ENCODE peak calls at places on chromosomes 3 and 15, in five cellular contexts. One of them, this sample, is unnamed.
A peak's percentile ranks its signal among the peaks of the same experiment; 100 is the strongest.

GRCh38 chr3:168424059-168424765 is 328.5 kb upstream of the GOLIM4 start:
- DNase-seq in breast epithelium: no peak
- DNase-seq in ascending aorta: no peak
- DNase-seq in psoas muscle: no peak
- DNase-seq in HCT116: no peak
- DNase-seq in this sample: no peak

GRCh38 chr3:186067360-186068242 is 41.3 kb downstream of the ETV5 start:
- DNase-seq in breast epithelium: no peak
- DNase-seq in ascending aorta: no peak
- DNase-seq in psoas muscle: no peak
- DNase-seq in HCT116: no peak
- DNase-seq in this sample: no peak

GRCh38 chr15:100879461-100880138 is at the start of gene ALDH1A3:
- DNase-seq in breast epithelium: no peak
- DNase-seq in ascending aorta: no peak
- DNase-seq in psoas muscle: peak; percentile 83
- DNase-seq in HCT116: peak; percentile 39
- DNase-seq in this sample: peak; percentile 58

GRCh38 chr3:42115223-42115622 is 24.1 kb downstream of the TRAK1 start:
- DNase-seq in breast epithelium: peak; percentile 15
- DNase-seq in ascending aorta: no peak
- DNase-seq in psoas muscle: peak; percentile 89
- DNase-seq in HCT116: no peak
- DNase-seq in this sample: no peak

GRCh38 chr15:98103570-98103969 is 143.1 kb downstream of the ARRDC4 start:
- DNase-seq in breast epithelium: no peak
- DNase-seq in ascending aorta: no peak
- DNase-seq in psoas muscle: no peak
- DNase-seq in HCT116: no peak
- DNase-seq in this sample: no peak

GRCh38 chr3:59605318-59605717 is 555.5 kb upstream of the CFAP20DC start:
- DNase-seq in breast epithelium: no peak
- DNase-seq in ascending aorta: no peak
- DNase-seq in psoas muscle: no peak
- DNase-seq in HCT116: no peak
- DNase-seq in this sample: no peak

GRCh38 chr3:29972594-29972993 is 633.8 kb upstream of the TGFBR2 start:
- DNase-seq in breast epithelium: no peak
- DNase-seq in ascending aorta: no peak
- DNase-seq in psoas muscle: no peak
- DNase-seq in HCT116: no peak
- DNase-seq in this sample: no peak

GRCh38 chr3:196835081-196835480 is 32.6 kb upstream of the SENP5 start:
- DNase-seq in breast epithelium: no peak
- DNase-seq in ascending aorta: no peak
- DNase-seq in psoas muscle: no peak
- DNase-seq in HCT116: no peak
- DNase-seq in this sample: no peak

GRCh38 chr15:78640840-78641733 is at the start of gene CHRNB4:
- DNase-seq in breast epithelium: no peak
- DNase-seq in ascending aorta: no peak
- DNase-seq in psoas muscle: no peak
- DNase-seq in HCT116: no peak
- DNase-seq in this sample: peak; percentile 56

GRCh38 chr3:65963787-65964707 is 74.7 kb downstream of the MAGI1 start:
- DNase-seq in breast epithelium: no peak
- DNase-seq in ascending aorta: no peak
- DNase-seq in psoas muscle: no peak
- DNase-seq in HCT116: peak; percentile 90
- DNase-seq in this sample: no peak

GRCh38 chr3:45544719-45545296 is 49.7 kb upstream of the LIMD1 start:
- DNase-seq in breast epithelium: no peak
- DNase-seq in ascending aorta: no peak
- DNase-seq in psoas muscle: peak; percentile 68
- DNase-seq in HCT116: no peak
- DNase-seq in this sample: no peak

GRCh38 chr3:81419196-81419595 is 342.2 kb downstream of the GBE1 start:
- DNase-seq in breast epithelium: no peak
- DNase-seq in ascending aorta: no peak
- DNase-seq in psoas muscle: no peak
- DNase-seq in HCT116: no peak
- DNase-seq in this sample: no peak

GRCh38 chr3:72797773-72798543 is 50.3 kb downstream of the SHQ1 start:
- DNase-seq in breast epithelium: no peak
- DNase-seq in ascending aorta: no peak
- DNase-seq in psoas muscle: peak; percentile 48
- DNase-seq in HCT116: no peak
- DNase-seq in this sample: no peak

GRCh38 chr3:16896820-16897219 is 12.1 kb downstream of the PLCL2 start:
- DNase-seq in breast epithelium: no peak
- DNase-seq in ascending aorta: no peak
- DNase-seq in psoas muscle: no peak
- DNase-seq in HCT116: no peak
- DNase-seq in this sample: no peak

GRCh38 chr15:78082743-78083110 is 5.2 kb upstream of the TBC1D2B start:
- DNase-seq in breast epithelium: no peak
- DNase-seq in ascending aorta: no peak
- DNase-seq in psoas muscle: no peak
- DNase-seq in HCT116: no peak
- DNase-seq in this sample: no peak

GRCh38 chr3:73512095-73512494 is 112.6 kb downstream of the PDZRN3 start:
- DNase-seq in breast epithelium: no peak
- DNase-seq in ascending aorta: no peak
- DNase-seq in psoas muscle: no peak
- DNase-seq in HCT116: no peak
- DNase-seq in this sample: no peak

GRCh38 chr3:179324270-179324754 is 1.5 kb downstream of the ZNF639 start:
- DNase-seq in breast epithelium: no peak
- DNase-seq in ascending aorta: no peak
- DNase-seq in psoas muscle: no peak
- DNase-seq in HCT116: no peak
- DNase-seq in this sample: no peak

GRCh38 chr3:30493912-30494311 is 112.5 kb upstream of the TGFBR2 start:
- DNase-seq in breast epithelium: no peak
- DNase-seq in ascending aorta: peak; percentile 76
- DNase-seq in psoas muscle: no peak
- DNase-seq in HCT116: no peak
- DNase-seq in this sample: no peak

GRCh38 chr3:52495096-52495495 is at the start of gene STAB1:
- DNase-seq in breast epithelium: no peak
- DNase-seq in ascending aorta: no peak
- DNase-seq in psoas muscle: peak; percentile 77
- DNase-seq in HCT116: no peak
- DNase-seq in this sample: no peak
- H3K4me3 ChIP-seq in breast epithelium: peak within 1 kb of the TSS; percentile 41
- H3K4me3 ChIP-seq in ascending aorta: peak within 1 kb of the TSS; percentile 52
- H3K4me3 ChIP-seq in psoas muscle: peak within 1 kb of the TSS; percentile 61
- H3K4me3 ChIP-seq in HCT116: no peak within 1 kb of the TSS
- H3K4me3 ChIP-seq in this sample: no peak within 1 kb of the TSS

DNA sequence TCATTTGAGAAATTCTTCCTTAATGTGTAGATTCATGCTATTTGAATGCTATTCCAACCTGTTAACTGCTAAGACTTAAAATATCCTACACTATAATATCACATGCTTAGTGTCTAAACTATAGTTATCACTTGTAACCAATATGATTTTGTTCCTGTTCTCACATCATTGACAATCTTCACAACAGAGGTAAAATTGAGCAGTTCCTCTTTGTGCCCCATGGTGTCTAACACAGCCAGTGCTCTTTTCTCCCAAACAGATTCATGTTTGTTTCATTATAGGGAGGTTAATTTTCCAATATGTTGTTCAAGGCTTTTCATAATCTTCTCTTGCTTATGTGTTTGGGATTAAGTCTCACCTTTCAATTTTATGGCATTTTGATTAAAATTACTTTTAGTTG is 591.1 kb downstream of the ZPLD1 start:
- DNase-seq in breast epithelium: no peak
- DNase-seq in ascending aorta: no peak
- DNase-seq in psoas muscle: no peak
- DNase-seq in HCT116: no peak
- DNase-seq in this sample: no peak
- TF ChIP-seq CTCF in breast epithelium: no peak
- TF ChIP-seq CTCF in ascending aorta: no peak
- TF ChIP-seq CTCF in psoas muscle: no peak
- TF ChIP-seq CTCF in HCT116: no peak
- TF ChIP-seq CTCF in this sample: no peak

DNA sequence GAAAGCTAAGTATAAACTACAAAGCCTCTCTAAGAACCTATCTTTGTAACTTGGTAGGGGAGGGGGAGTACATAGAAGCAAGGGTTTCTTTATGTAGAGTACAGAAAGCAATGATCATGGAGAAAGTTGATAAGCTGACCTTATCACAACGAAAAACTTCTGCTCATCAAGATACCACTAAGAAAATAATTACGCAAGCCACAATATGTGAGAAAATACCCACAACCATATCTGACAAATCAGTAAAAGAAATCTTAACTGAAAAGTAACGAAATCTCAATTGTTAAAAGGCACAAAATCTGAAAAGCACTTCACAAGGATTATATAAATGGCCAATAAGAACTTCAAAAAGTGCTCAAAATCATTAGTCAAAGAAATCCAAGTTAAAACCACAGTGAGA is 35.1 kb upstream of the RPS17 start:
- DNase-seq in breast epithelium: no peak
- DNase-seq in ascending aorta: no peak
- DNase-seq in psoas muscle: no peak
- DNase-seq in HCT116: no peak
- DNase-seq in this sample: no peak
- H3K4me1 ChIP-seq in breast epithelium: no peaks in the 10 kb centered on the region
- H3K4me1 ChIP-seq in ascending aorta: no peaks in the 10 kb centered on the region
- H3K4me1 ChIP-seq in psoas muscle: peaks cover 4% of the 10 kb centered on the region
- H3K4me1 ChIP-seq in HCT116: no peaks in the 10 kb centered on the region
- H3K4me1 ChIP-seq in this sample: no peaks in the 10 kb centered on the region

GRCh38 chr3:183213941-183214612 is 39.0 kb upstream of the B3GNT5 start:
- DNase-seq in breast epithelium: no peak
- DNase-seq in ascending aorta: no peak
- DNase-seq in psoas muscle: no peak
- DNase-seq in HCT116: no peak
- DNase-seq in this sample: no peak
- H3K4me3 ChIP-seq in breast epithelium: no peak overlapping the region
- H3K4me3 ChIP-seq in ascending aorta: no peak overlapping the region
- H3K4me3 ChIP-seq in psoas muscle: no peak overlapping the region
- H3K4me3 ChIP-seq in HCT116: no peak overlapping the region
- H3K4me3 ChIP-seq in this sample: no peak overlapping the region

DNA sequence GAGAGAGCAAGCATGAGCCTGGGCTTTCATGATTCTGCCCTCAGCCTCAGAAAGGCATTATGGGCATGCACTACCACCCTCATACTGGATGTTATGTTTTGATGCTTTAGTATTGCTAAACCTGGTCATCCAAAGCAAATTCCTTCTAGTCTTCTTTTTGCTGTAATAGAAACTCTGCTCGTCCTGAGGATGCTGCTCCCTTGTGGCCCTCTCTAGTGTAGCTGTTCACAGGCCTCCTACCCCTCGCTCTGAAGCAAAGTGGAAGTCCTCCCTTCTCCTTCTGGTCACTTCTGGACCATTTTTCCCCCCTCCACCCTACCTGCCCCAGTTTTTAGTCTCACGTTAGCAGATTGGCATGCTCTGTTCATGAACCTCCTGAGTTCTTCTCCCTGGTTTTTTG is 22.9 kb upstream of the CCNL1 start:
- DNase-seq in breast epithelium: no peak
- DNase-seq in ascending aorta: no peak
- DNase-seq in psoas muscle: no peak
- DNase-seq in HCT116: no peak
- DNase-seq in this sample: no peak
- TF ChIP-seq CTCF in breast epithelium: no peak
- TF ChIP-seq CTCF in ascending aorta: no peak
- TF ChIP-seq CTCF in psoas muscle: no peak
- TF ChIP-seq CTCF in HCT116: no peak
- TF ChIP-seq CTCF in this sample: no peak

GRCh38 chr15:75034615-75035014 is 11.2 kb downstream of the PPCDC start:
- DNase-seq in breast epithelium: no peak
- DNase-seq in ascending aorta: no peak
- DNase-seq in psoas muscle: no peak
- DNase-seq in HCT116: no peak
- DNase-seq in this sample: no peak
- H3K4me1 ChIP-seq in breast epithelium: no peaks in the 10 kb centered on the region
- H3K4me1 ChIP-seq in ascending aorta: peaks cover 7% of the 10 kb centered on the region
- H3K4me1 ChIP-seq in psoas muscle: peaks cover 22% of the 10 kb centered on the region
- H3K4me1 ChIP-seq in HCT116: peaks cover 48% of the 10 kb centered on the region
- H3K4me1 ChIP-seq in this sample: peaks cover 81% of the 10 kb centered on the region

DNA sequence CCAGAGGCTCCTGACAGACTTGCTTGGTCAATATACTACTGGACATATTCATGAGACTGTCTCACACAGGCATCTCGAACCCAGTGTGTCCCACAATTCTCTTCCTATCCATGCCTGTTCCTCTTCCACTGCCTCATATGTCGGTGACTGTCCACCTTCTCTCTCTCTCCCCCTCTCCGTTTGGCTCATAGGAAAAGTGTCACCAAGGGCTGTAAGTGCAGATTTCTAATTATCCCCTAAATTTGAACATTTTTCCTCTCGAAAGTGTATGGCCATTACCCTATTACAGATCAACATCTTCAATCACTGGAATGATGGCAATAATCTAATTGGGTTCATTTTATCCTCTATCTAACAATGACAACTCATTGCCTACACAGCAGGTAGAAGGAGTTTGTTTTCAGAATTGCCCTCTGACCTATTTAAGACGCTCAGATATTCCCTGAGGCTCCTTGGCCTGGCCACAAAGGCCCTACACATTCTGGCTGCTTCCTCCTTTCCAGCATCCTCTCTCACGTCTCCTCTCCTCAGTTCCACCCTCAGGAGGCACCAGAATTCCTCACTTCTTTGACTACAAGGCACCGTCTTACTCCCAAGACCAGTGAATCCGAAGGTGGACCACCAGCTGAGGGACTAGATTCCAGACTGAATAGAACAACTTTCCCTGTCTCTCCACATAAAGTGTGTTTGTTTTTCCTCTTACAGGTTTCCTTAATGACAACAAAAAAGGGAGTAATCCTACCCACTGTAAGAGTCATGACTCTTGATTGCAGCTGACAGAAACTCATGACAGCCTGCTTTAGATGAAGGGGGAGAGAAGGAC is 22.2 kb upstream of the MUC20 start:
- DNase-seq in breast epithelium: no peak
- DNase-seq in ascending aorta: no peak
- DNase-seq in psoas muscle: no peak
- DNase-seq in HCT116: no peak
- DNase-seq in this sample: no peak
- H3K4me3 ChIP-seq in breast epithelium: no peak overlapping the region
- H3K4me3 ChIP-seq in ascending aorta: no peak overlapping the region
- H3K4me3 ChIP-seq in psoas muscle: no peak overlapping the region
- H3K4me3 ChIP-seq in HCT116: no peak overlapping the region
- H3K4me3 ChIP-seq in this sample: no peak overlapping the region

GRCh38 chr3:107421170-107421792 is 44.0 kb downstream of the CCDC54 start:
- DNase-seq in breast epithelium: no peak
- DNase-seq in ascending aorta: no peak
- DNase-seq in psoas muscle: no peak
- DNase-seq in HCT116: peak; percentile 67
- DNase-seq in this sample: peak; percentile 37
- TF ChIP-seq CTCF in breast epithelium: peak; percentile 52
- TF ChIP-seq CTCF in ascending aorta: no peak
- TF ChIP-seq CTCF in psoas muscle: peak; percentile 71
- TF ChIP-seq CTCF in HCT116: peak; percentile 61
- TF ChIP-seq CTCF in this sample: peak; percentile 56

This sample was measured in Caco-2.